ENCODE peak calls at places on chromosomes 12 and 14, in four cellular contexts. X is hypothalamus, P is AG09319, N is AG09309. K is an unnamed sample.

GRCh38 chr14:23639891-23640523 is 3.8 kb downstream of the DHRS2 start:
- DNase-seq in N (no peak), P (no peak), X (no peak), K (no peak)

GRCh38 chr14:71166434-71166833 is 259.2 kb downstream of the PCNX1 start:
- DNase-seq in N (peak; percentile 67), P (peak; percentile 56), X (peak; percentile 23), K (no peak)

GRCh38 chr14:95774265-95775160 is 60.6 kb upstream of the TCL1A start:
- DNase-seq in P (peak; percentile 16), N (peak; percentile 3), X (peak; percentile 22), K (no peak)

GRCh38 chr14:105891631-105892452 is 365.5 kb downstream of the TMEM121 start:
- DNase-seq in N (no peak), P (no peak), X (no peak), K (no peak)

GRCh38 chr12:53624453-53624852 is 1.7 kb downstream of the ATF7 start:
- DNase-seq in P (no peak), X (no peak), N (no peak), K (no peak)

GRCh38 chr14:70097576-70098256 is 91.0 kb downstream of the SLC8A3 start:
- DNase-seq in P (no peak), N (no peak), X (no peak), K (no peak)

GRCh38 chr12:95633049-95633545 is 81.8 kb upstream of the USP44 start:
- DNase-seq in X (no peak), P (peak; percentile 35), N (peak; percentile 84), K (peak; percentile 62)

GRCh38 chr14:90276627-90277367 is 20.4 kb downstream of the PSMC1 start:
- DNase-seq in P (no peak), N (no peak), X (no peak), K (no peak)

GRCh38 chr14:104996032-104996431 is 10.4 kb downstream of the CLBA1 start:
- DNase-seq in N (no peak), P (no peak), X (no peak), K (no peak)

GRCh38 chr12:19646599-19646998 is 207.3 kb downstream of the AEBP2 start:
- DNase-seq in X (no peak), P (no peak), N (no peak), K (no peak)

GRCh38 chr14:90519262-90519920 is 122.6 kb downstream of the CALM1 start:
- DNase-seq in P (no peak), N (no peak), X (no peak), K (no peak)

GRCh38 chr12:130796985-130797686 is 41.9 kb downstream of the STX2 start:
- DNase-seq in X (no peak), N (no peak), P (no peak), K (no peak)

GRCh38 chr12:103956515-103957027 is 9.1 kb upstream of the TDG start:
- DNase-seq in P (no peak), X (no peak), N (no peak), K (no peak)

GRCh38 chr12:75978677-75979076 is 52.9 kb downstream of the PHLDA1 start:
- DNase-seq in N (no peak), X (no peak), P (no peak), K (no peak)

GRCh38 chr12:121964813-121965643 is 46.6 kb downstream of the CFAP251 start:
- DNase-seq in X (no peak), P (no peak), N (peak; percentile 86), K (no peak)

GRCh38 chr12:2339022-2339431 is 286.2 kb downstream of the CACNA1C start:
- DNase-seq in X (no peak), P (no peak), N (no peak), K (no peak)

GRCh38 chr14:50875359-50876090 is 3.7 kb downstream of the ABHD12B start:
- DNase-seq in X (no peak), N (no peak), P (no peak), K (no peak)

GRCh38 chr12:111773801-111774551 is 7.2 kb downstream of the ALDH2 start:
- DNase-seq in X (peak; percentile 34), P (peak; percentile 89), N (peak; percentile 76), K (no peak)

GRCh38 chr14:99081880-99082279 is 190.1 kb downstream of the BCL11B start:
- DNase-seq in P (no peak), N (no peak), X (no peak), K (no peak)

GRCh38 chr14:103847954-103848719 is 762 bp upstream of the PPP1R13B start:
- DNase-seq in X (peak; percentile 52), P (no peak), N (no peak), K (no peak)

GRCh38 chr12:71109834-71110233 is 48.0 kb downstream of the TSPAN8 start:
- DNase-seq in P (no peak), N (no peak), X (no peak), K (no peak)

GRCh38 chr12:90076851-90077319 is 368.2 kb upstream of the ATP2B1 start:
- DNase-seq in X (no peak), N (no peak), P (no peak), K (no peak)

GRCh38 chr12:69000540-69001243 is 67.7 kb upstream of the CPM start:
- DNase-seq in N (no peak), P (no peak), X (no peak), K (no peak)

GRCh38 chr12:103727638-103728037 is 113.4 kb downstream of the NT5DC3 start:
- DNase-seq in X (no peak), P (no peak), N (no peak), K (no peak)

GRCh38 chr12:104345234-104346066 is 41.9 kb downstream of the EID3 start:
- DNase-seq in N (no peak), X (no peak), P (no peak), K (no peak)

GRCh38 chr12:92696240-92696639 is 6.5 kb upstream of the PLEKHG7 start:
- DNase-seq in X (no peak), P (peak; percentile 8), N (peak; percentile 37), K (no peak)

GRCh38 chr12:6724409-6724797 is 557 bp downstream of the COPS7A start:
- DNase-seq in N (no peak), X (peak; percentile 18), P (no peak), K (no peak)

GRCh38 chr12:109795023-109795422 is 38.2 kb downstream of the TRPV4 start:
- DNase-seq in P (no peak), X (no peak), N (peak; percentile 48), K (no peak)

GRCh38 chr14:69997849-69998248 is 118.6 kb downstream of the SMOC1 start:
- DNase-seq in X (no peak), N (no peak), P (no peak), K (no peak)

GRCh38 chr12:11943919-11944318 is 126.8 kb upstream of the BCL2L14 start:
- DNase-seq in X (no peak), N (no peak), P (no peak), K (no peak)

GRCh38 chr14:95023115-95023514 is 134.2 kb downstream of the DICER1 start:
- DNase-seq in P (no peak), N (no peak), X (no peak), K (no peak)

GRCh38 chr14:90815817-90816662 is at the start of gene TTC7B:
- DNase-seq in N (no peak), P (no peak), X (peak; percentile 32), K (no peak)

GRCh38 chr12:108697905-108698304 is 33.4 kb downstream of the CORO1C start:
- DNase-seq in P (no peak), X (no peak), N (no peak), K (no peak)

GRCh38 chr12:120207227-120207626 is 6.3 kb upstream of the RPLP0 start:
- DNase-seq in P (no peak), N (no peak), X (no peak), K (no peak)

GRCh38 chr12:48121522-48121921 is 2.4 kb downstream of the PFKM start:
- DNase-seq in P (no peak), N (no peak), X (no peak), K (no peak)

K was measured in thoracic aorta.